ENCODE peak calls at places on chromosome 3, in four cellular contexts. G is AG10803, D is PC-9, Z is thoracic aorta. R is an unnamed sample.

GRCh38 chr3:122100591-122101491 is 45.7 kb downstream of the CD86 start:
- DNase-seq in G (no peak), D (no peak), Z (no peak), R (no peak)

GRCh38 chr3:112167758-112168157 is 34.7 kb upstream of the GCSAM start:
- DNase-seq in G (no peak), D (no peak), Z (no peak), R (no peak)

GRCh38 chr3:172094621-172095557 is 55.5 kb downstream of the FNDC3B start:
- DNase-seq in G (no peak), D (no peak), Z (no peak), R (peak; percentile 50)

GRCh38 chr3:16464499-16465150 is 48.9 kb downstream of the RFTN1 start:
- DNase-seq in G (peak; percentile 86), D (no peak), Z (no peak), R (no peak)

GRCh38 chr3:76310059-76310458 is 524.7 kb upstream of the ZNF717 start:
- DNase-seq in G (peak; percentile 13), D (no peak), Z (no peak), R (no peak)

GRCh38 chr3:143274291-143274690 is 154.7 kb downstream of the CHST2 start:
- DNase-seq in G (no peak), D (no peak), Z (no peak), R (no peak)

GRCh38 chr3:19070325-19070724 is 78.0 kb upstream of the KCNH8 start:
- DNase-seq in G (no peak), D (no peak), Z (no peak), R (no peak)

GRCh38 chr3:196754215-196754937 is 14.7 kb downstream of the PAK2 start:
- DNase-seq in G (no peak), D (no peak), Z (no peak), R (no peak)

GRCh38 chr3:13713396-13713795 is 164.5 kb downstream of the FBLN2 start:
- DNase-seq in G (no peak), D (no peak), Z (no peak), R (no peak)

GRCh38 chr3:72481542-72481941 is 366.7 kb downstream of the SHQ1 start:
- DNase-seq in G (no peak), D (no peak), Z (no peak), R (no peak)

GRCh38 chr3:44237665-44238064 is 4.0 kb upstream of the TOPAZ1 start:
- DNase-seq in G (no peak), D (no peak), Z (no peak), R (no peak)

GRCh38 chr3:5270656-5271055 is 83.1 kb downstream of the EDEM1 start:
- DNase-seq in G (no peak), D (no peak), Z (no peak), R (no peak)

GRCh38 chr3:113275876-113276580 is 64.7 kb downstream of the BOC start:
- DNase-seq in G (peak; percentile 83), D (peak; percentile 76), Z (no peak), R (peak; percentile 51)

GRCh38 chr3:24416224-24416623 is 78.4 kb downstream of the THRB start:
- DNase-seq in G (no peak), D (no peak), Z (no peak), R (no peak)

GRCh38 chr3:142652826-142653292 is 56.7 kb downstream of the PLS1 start:
- DNase-seq in G (no peak), D (no peak), Z (no peak), R (no peak)

GRCh38 chr3:149501524-149501923 is 27.0 kb downstream of the TM4SF4 start:
- DNase-seq in G (peak; percentile 90), D (peak; percentile 89), Z (no peak), R (peak; percentile 89)

GRCh38 chr3:64207289-64208086 is 17.8 kb downstream of the PRICKLE2 start:
- DNase-seq in G (peak; percentile 63), D (no peak), Z (no peak), R (peak; percentile 82)

GRCh38 chr3:72031581-72031980 is 246.6 kb upstream of the PROK2 start:
- DNase-seq in G (peak; percentile 84), D (no peak), Z (no peak), R (peak; percentile 69)

GRCh38 chr3:141242035-141242721 is 10.6 kb downstream of the PXYLP1 start:
- DNase-seq in G (peak; percentile 27), D (no peak), Z (no peak), R (peak; percentile 62)

GRCh38 chr3:56369914-56370313 is 98.4 kb downstream of the ERC2 start:
- DNase-seq in G (no peak), D (no peak), Z (no peak), R (no peak)

GRCh38 chr3:38455639-38456430 is 2.1 kb downstream of the ACVR2B start:
- DNase-seq in G (no peak), D (no peak), Z (no peak), R (no peak)

GRCh38 chr3:159169828-159170227 is 368.0 kb downstream of the MFSD1 start:
- DNase-seq in G (peak; percentile 81), D (peak; percentile 79), Z (no peak), R (peak; percentile 85)

GRCh38 chr3:73602171-73602570 is 22.6 kb downstream of the PDZRN3 start:
- DNase-seq in G (peak; percentile 97), D (no peak), Z (no peak), R (peak; percentile 93)

GRCh38 chr3:41846850-41847249 is 115.1 kb downstream of the ULK4 start:
- DNase-seq in G (peak; percentile 4), D (no peak), Z (no peak), R (no peak)

GRCh38 chr3:150761831-150762661 is 923 bp downstream of the SIAH2 start:
- DNase-seq in G (peak; percentile 53), D (peak; percentile 55), Z (no peak), R (peak; percentile 46)

GRCh38 chr3:197083486-197083885 is 53.9 kb upstream of the MELTF start:
- DNase-seq in G (peak; percentile 67), D (no peak), Z (no peak), R (peak; percentile 84)

GRCh38 chr3:64163755-64164148 is 61.5 kb downstream of the PRICKLE2 start:
- DNase-seq in G (peak; percentile 90), D (peak; percentile 77), Z (no peak), R (peak; percentile 89)

GRCh38 chr3:141303481-141304223 is 64.7 kb upstream of the ZBTB38 start:
- DNase-seq in G (peak; percentile 78), D (peak; percentile 56), Z (no peak), R (peak; percentile 65)

GRCh38 chr3:86792316-86792715 is 198.6 kb downstream of the VGLL3 start:
- DNase-seq in G (peak; percentile 34), D (no peak), Z (no peak), R (no peak)

GRCh38 chr3:128296469-128297251 is 143.4 kb downstream of the EEFSEC start:
- DNase-seq in G (no peak), D (no peak), Z (no peak), R (no peak)

GRCh38 chr3:66353530-66353929 is 132.7 kb downstream of the SLC25A26 start:
- DNase-seq in G (peak; percentile 48), D (no peak), Z (no peak), R (peak; percentile 51)

GRCh38 chr3:196440041-196440537 is 7.9 kb upstream of the UBXN7 start:
- DNase-seq in G (peak; percentile 90), D (no peak), Z (no peak), R (peak; percentile 84)

GRCh38 chr3:87509401-87509800 is 233.0 kb upstream of the POU1F1 start:
- DNase-seq in G (no peak), D (no peak), Z (no peak), R (no peak)

GRCh38 chr3:57597240-57597972 is at the start of gene ARF4:
- DNase-seq in G (peak; percentile 99), D (peak; percentile 97), Z (peak; percentile 96), R (peak; percentile 100)

GRCh38 chr3:177085784-177086183 is 111.5 kb downstream of the TBL1XR1 start:
- DNase-seq in G (no peak), D (no peak), Z (no peak), R (no peak)

GRCh38 chr3:16885588-16885903 is 791 bp downstream of the PLCL2 start:
- DNase-seq in G (no peak), D (no peak), Z (no peak), R (no peak)

GRCh38 chr3:1692428-1692827 is 406.2 kb upstream of the CNTN4 start:
- DNase-seq in G (no peak), D (no peak), Z (no peak), R (no peak)

GRCh38 chr3:1696654-1697275 is 401.9 kb upstream of the CNTN4 start:
- DNase-seq in G (no peak), D (no peak), Z (no peak), R (no peak)

DNA sequence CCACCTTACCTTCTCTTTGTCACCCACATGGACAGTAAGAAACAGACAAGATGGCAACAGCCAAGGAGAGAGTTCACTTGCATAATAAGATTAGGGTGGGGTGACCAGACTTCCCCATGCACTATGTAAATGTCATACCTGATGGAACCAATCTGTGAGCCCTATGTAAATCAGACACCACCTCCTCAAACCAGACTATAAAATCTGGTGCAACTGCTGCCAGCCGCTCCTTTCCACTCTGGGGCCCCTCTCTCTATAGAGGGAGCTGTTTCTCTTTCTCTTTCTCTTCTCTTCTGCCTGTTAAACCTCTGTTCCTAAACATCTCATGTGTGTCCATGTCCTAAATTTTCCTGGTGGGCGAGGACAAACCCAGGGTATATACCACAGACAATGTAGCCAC is 405.5 kb upstream of the CNTN4 start:
- DNase-seq in G (no peak), D (no peak), Z (no peak), R (no peak)
- TF ChIP-seq CTCF in G (no peak), D (no peak), Z (no peak), R (no peak)

GRCh38 chr3:100880845-100881244 is 112.4 kb downstream of the ABI3BP start:
- DNase-seq in G (peak; percentile 67), D (no peak), Z (no peak), R (peak; percentile 56)

GRCh38 chr3:100880072-100880471 is 113.1 kb downstream of the ABI3BP start:
- DNase-seq in G (peak; percentile 35), D (no peak), Z (no peak), R (peak; percentile 52)

GRCh38 chr3:100879445-100879844 is 113.8 kb downstream of the ABI3BP start:
- DNase-seq in G (no peak), D (no peak), Z (no peak), R (no peak)

GRCh38 chr3:100875239-100875638 is 118.0 kb downstream of the ABI3BP start:
- DNase-seq in G (peak; percentile 25), D (no peak), Z (no peak), R (peak; percentile 68)

GRCh38 chr3:100877286-100877685 is 115.9 kb downstream of the ABI3BP start:
- DNase-seq in G (no peak), D (no peak), Z (no peak), R (no peak)
- TF ChIP-seq CTCF in G (no peak), D (no peak), Z (no peak), R (no peak)

GRCh38 chr3:107117922-107118576 is 259.2 kb upstream of the CCDC54 start:
- DNase-seq in G (peak; percentile 83), D (no peak), Z (no peak), R (peak; percentile 62)
- TF ChIP-seq CTCF in G (peak; percentile 72), D (peak; percentile 83), Z (peak; percentile 50), R (peak; percentile 61)

DNA sequence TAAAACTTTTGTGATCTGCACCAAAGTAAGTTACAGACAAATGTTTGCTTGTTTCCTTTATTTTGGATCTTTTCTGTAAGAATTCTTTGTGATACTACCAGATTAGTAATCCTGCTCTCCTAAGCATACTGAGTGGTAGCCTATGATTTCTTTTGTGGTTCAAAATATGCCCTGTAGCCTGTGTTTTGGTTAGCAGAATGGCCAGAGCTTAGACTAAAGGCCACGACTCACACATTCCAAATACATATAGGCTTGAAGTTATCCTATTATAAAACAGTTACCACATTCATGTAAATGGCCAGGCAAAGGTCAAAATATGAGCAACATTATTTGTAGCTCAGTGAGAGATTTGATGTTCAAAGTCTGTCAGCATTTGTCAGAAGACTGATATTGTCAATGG is 84.4 kb downstream of the MITF start:
- DNase-seq in G (peak; percentile 8), D (no peak), Z (no peak), R (peak; percentile 53)
- TF ChIP-seq CTCF in G (no peak), D (no peak), Z (no peak), R (no peak)

R was measured in foreskin fibroblast.